ENCODE peak calls at places on chromosomes 11 and 22, in five cellular contexts. G, C, Q, P and W are unnamed samples.

GRCh38 chr11:132402056-132402684 is 1031.8 kb downstream of the NTM start:
- DNase-seq in C (no peak), G (no peak), P (no peak), Q (no peak), W (no peak)

GRCh38 chr22:43976861-43977795 is 21.9 kb downstream of the SAMM50 start:
- DNase-seq in G (no peak), C (no peak), Q (no peak), P (no peak), W (no peak)

GRCh38 chr11:118928870-118929495 is 3.3 kb upstream of the BCL9L start:
- DNase-seq in G (no peak), P (peak), Q (peak), C (no peak), W (no peak)

GRCh38 chr22:22553735-22554134 is 5.3 kb downstream of the PRAME start:
- DNase-seq in C (no peak), Q (no peak), P (no peak), G (no peak), W (no peak)

GRCh38 chr22:50205781-50206569 is 5.2 kb downstream of the SELENOO start:
- DNase-seq in Q (no peak), C (no peak), G (no peak), P (no peak), W (no peak)

GRCh38 chr11:10456519-10456918 is 1.5 kb downstream of the AMPD3 start:
- DNase-seq in G (no peak), P (no peak), Q (no peak), C (no peak), W (no peak)

GRCh38 chr11:8252388-8252787 is 11.3 kb downstream of the LMO1 start:
- DNase-seq in P (no peak), G (no peak), C (peak), Q (no peak), W (no peak)

GRCh38 chr11:122721964-122722266 is 66.4 kb downstream of the UBASH3B start:
- DNase-seq in C (no peak), G (no peak), P (no peak), Q (no peak), W (peak)

GRCh38 chr11:118175031-118175531 is 1.4 kb downstream of the SCN2B start:
- DNase-seq in P (no peak), G (no peak), Q (no peak), C (no peak), W (peak)

GRCh38 chr11:127619946-127620345 is 619.4 kb upstream of the KIRREL3 start:
- DNase-seq in Q (no peak), C (no peak), G (no peak), P (no peak), W (no peak)

GRCh38 chr22:25360891-25361645 is 141.6 kb downstream of the CRYBB2 start:
- DNase-seq in C (peak), P (no peak), Q (no peak), G (no peak), W (no peak)

GRCh38 chr11:60989108-60989650 is 17.7 kb downstream of the CD6 start:
- DNase-seq in G (no peak), C (peak), P (no peak), Q (no peak), W (no peak)

GRCh38 chr11:12088047-12088481 is 22.3 kb upstream of the MICAL2 start:
- DNase-seq in P (peak), G (no peak), C (peak), Q (no peak), W (no peak)

GRCh38 chr11:118791961-118792578 is 1.1 kb upstream of the DDX6 start:
- DNase-seq in G (peak), P (no peak), Q (no peak), C (peak), W (no peak)

GRCh38 chr22:30872282-30873041 is 96.1 kb downstream of the MORC2 start:
- DNase-seq in G (no peak), P (no peak), Q (no peak), C (peak), W (no peak)

GRCh38 chr11:45167283-45167682 is 20.8 kb downstream of the PRDM11 start:
- DNase-seq in C (no peak), P (no peak), G (no peak), Q (no peak), W (no peak)

GRCh38 chr22:48240935-48241230 is 1478.4 kb downstream of the TBC1D22A start:
- DNase-seq in C (no peak), G (no peak), P (no peak), Q (no peak), W (no peak)

GRCh38 chr22:44127353-44127752 is 53.4 kb upstream of the PARVG start:
- DNase-seq in P (no peak), G (no peak), C (no peak), Q (no peak), W (no peak)

GRCh38 chr11:73001615-73002014 is 140.5 kb downstream of the FCHSD2 start:
- DNase-seq in Q (no peak), P (no peak), G (no peak), C (no peak), W (peak)

GRCh38 chr11:82889133-82890001 is 10.9 kb downstream of the PRCP start:
- DNase-seq in Q (no peak), G (no peak), P (no peak), C (no peak), W (no peak)

GRCh38 chr11:43504316-43504950 is 145.7 kb downstream of the TTC17 start:
- DNase-seq in G (no peak), P (no peak), Q (no peak), C (no peak), W (no peak)

GRCh38 chr11:118961591-118961990 is 5.5 kb downstream of the UPK2 start:
- DNase-seq in C (no peak), P (no peak), G (no peak), Q (no peak), W (no peak)

GRCh38 chr11:69257134-69257533 is 36.8 kb upstream of the MYEOV start:
- DNase-seq in P (no peak), C (no peak), G (no peak), Q (no peak), W (no peak)

GRCh38 chr11:73469401-73469800 is 93.2 kb downstream of the RELT start:
- DNase-seq in P (no peak), Q (no peak), G (no peak), C (no peak), W (no peak)

GRCh38 chr11:34490304-34490703 is 23.3 kb downstream of the ELF5 start:
- DNase-seq in P (no peak), C (no peak), Q (no peak), G (no peak), W (no peak)

GRCh38 chr11:105000167-105000566 is 22.8 kb downstream of the CASP5 start:
- DNase-seq in P (no peak), G (no peak), C (no peak), Q (no peak), W (no peak)

GRCh38 chr11:69209038-69209350 is 53.3 kb downstream of the SMIM38 start:
- DNase-seq in G (no peak), Q (no peak), P (no peak), C (no peak), W (no peak)

GRCh38 chr11:10441652-10442503 is 13.2 kb upstream of the AMPD3 start:
- DNase-seq in C (no peak), P (no peak), G (no peak), Q (no peak), W (no peak)

GRCh38 chr11:7032692-7033091 is 12.4 kb downstream of the NLRP14 start:
- DNase-seq in Q (no peak), C (no peak), G (no peak), P (no peak), W (peak)